ENCODE peak calls at places on chromosome 2, in five cellular contexts. Q is H7; V is small intestine; X is stimulated activated CD8-positive, alpha-beta memory T cell treated with anti-CD3 and anti-CD28 coated beads, Interleukin-2, amount 100 ng/mL, for 48 hours; Z is GM10248. T is an unnamed sample.

GRCh38 chr2:201465524-201465971 is 14.0 kb downstream of the STRADB start:
- DNase-seq in X (no peak), V (peak), Q (no peak), Z (no peak), T (no peak)

GRCh38 chr2:228875152-228875875 is 395.8 kb downstream of the PID1 start:
- DNase-seq in X (no peak), Q (no peak), Z (no peak), V (no peak), T (peak)

GRCh38 chr2:167843657-167844056 is 403.7 kb downstream of the STK39 start:
- DNase-seq in X (no peak), V (no peak), Q (no peak), Z (no peak), T (no peak)

GRCh38 chr2:70248145-70248809 is at the start of gene TIA1:
- DNase-seq in V (peak), X (peak), Z (peak), Q (peak), T (peak)

GRCh38 chr2:3770724-3771415 is 67.5 kb downstream of the DCDC2C start:
- DNase-seq in Z (no peak), Q (peak), V (no peak), X (no peak), T (no peak)

GRCh38 chr2:232075859-232076258 is 114.3 kb downstream of the DIS3L2 start:
- DNase-seq in Q (no peak), V (no peak), Z (no peak), X (no peak), T (no peak)

GRCh38 chr2:236675051-236675450 is 105.4 kb downstream of the ACKR3 start:
- DNase-seq in Z (no peak), Q (no peak), V (no peak), X (no peak), T (no peak)

GRCh38 chr2:43707255-43707654 is 31.0 kb upstream of the C1GALT1C1L start:
- DNase-seq in X (no peak), Q (no peak), Z (no peak), V (no peak), T (peak)

GRCh38 chr2:140502951-140503630 is 1627.7 kb downstream of the LRP1B start:
- DNase-seq in V (peak), X (no peak), Q (no peak), Z (no peak), T (peak)

GRCh38 chr2:203671876-203672275 is 34.6 kb upstream of the CD28 start:
- DNase-seq in Q (no peak), V (no peak), Z (no peak), X (no peak), T (no peak)

GRCh38 chr2:18137096-18137495 is 258.6 kb downstream of the KCNS3 start:
- DNase-seq in X (no peak), Z (no peak), Q (no peak), V (no peak), T (peak)

GRCh38 chr2:204180671-204181070 is 244.1 kb downstream of the ICOS start:
- DNase-seq in Z (no peak), Q (no peak), X (no peak), V (no peak), T (no peak)

T was measured in fibroblast of gingiva.